ENCODE peak calls at places on chromosome 10, in five cellular contexts. One of them, this sample, is unnamed.
A peak's percentile ranks its signal among the peaks of the same experiment; 100 is the strongest.

GRCh38 chr10:110056822-110057221 is 49.0 kb downstream of the ADD3 start:
- DNase-seq in GM23338: no peak
- DNase-seq in left ventricle myocardium inferior: no peak
- DNase-seq in GM12878: no peak
- DNase-seq in Panc1: no peak
- DNase-seq in this sample: peak; percentile 39

GRCh38 chr10:85044-85443 is 35.9 kb upstream of the TUBB8 start:
- DNase-seq in GM12878: no peak
- DNase-seq in GM23338: no peak
- DNase-seq in Panc1: no peak
- DNase-seq in left ventricle myocardium inferior: no peak
- DNase-seq in this sample: no peak

GRCh38 chr10:86758231-86759072 is 2.0 kb downstream of the BMPR1A start:
- DNase-seq in Panc1: no peak
- DNase-seq in GM23338: peak; percentile 56
- DNase-seq in left ventricle myocardium inferior: no peak
- DNase-seq in GM12878: no peak
- DNase-seq in this sample: no peak

GRCh38 chr10:20743935-20744334 is 153.2 kb downstream of the NEBL start:
- DNase-seq in GM23338: no peak
- DNase-seq in GM12878: no peak
- DNase-seq in Panc1: no peak
- DNase-seq in left ventricle myocardium inferior: no peak
- DNase-seq in this sample: no peak

GRCh38 chr10:103991393-103992128 is 24.6 kb downstream of the SLK start:
- DNase-seq in left ventricle myocardium inferior: no peak
- DNase-seq in GM23338: no peak
- DNase-seq in GM12878: no peak
- DNase-seq in Panc1: no peak
- DNase-seq in this sample: no peak

GRCh38 chr10:26780793-26781601 is 79.8 kb downstream of the ABI1 start:
- DNase-seq in left ventricle myocardium inferior: no peak
- DNase-seq in GM12878: peak; percentile 69
- DNase-seq in GM23338: peak; percentile 73
- DNase-seq in Panc1: peak; percentile 47
- DNase-seq in this sample: peak; percentile 77

GRCh38 chr10:122558452-122558851 is 2.1 kb upstream of the DMBT1 start:
- DNase-seq in left ventricle myocardium inferior: no peak
- DNase-seq in Panc1: no peak
- DNase-seq in GM12878: no peak
- DNase-seq in GM23338: no peak
- DNase-seq in this sample: no peak

GRCh38 chr10:131568866-131569265 is 257.3 kb upstream of the TCERG1L start:
- DNase-seq in GM23338: no peak
- DNase-seq in GM12878: no peak
- DNase-seq in left ventricle myocardium inferior: no peak
- DNase-seq in Panc1: no peak
- DNase-seq in this sample: no peak

GRCh38 chr10:131685576-131685975 is 215.2 kb upstream of the PPP2R2D start:
- DNase-seq in GM23338: no peak
- DNase-seq in GM12878: no peak
- DNase-seq in left ventricle myocardium inferior: no peak
- DNase-seq in Panc1: no peak
- DNase-seq in this sample: no peak

GRCh38 chr10:117653170-117653515 is 110.6 kb downstream of the EMX2 start:
- DNase-seq in Panc1: peak; percentile 15
- DNase-seq in left ventricle myocardium inferior: no peak
- DNase-seq in GM12878: peak; percentile 98
- DNase-seq in GM23338: no peak
- DNase-seq in this sample: peak; percentile 77

GRCh38 chr10:72257051-72257892 is 16.5 kb upstream of the DDIT4 start:
- DNase-seq in left ventricle myocardium inferior: peak; percentile 47
- DNase-seq in GM12878: peak; percentile 92
- DNase-seq in Panc1: no peak
- DNase-seq in GM23338: no peak
- DNase-seq in this sample: no peak

GRCh38 chr10:78362406-78363022 is 328.9 kb downstream of the RPS24 start:
- DNase-seq in left ventricle myocardium inferior: peak; percentile 26
- DNase-seq in Panc1: no peak
- DNase-seq in GM12878: no peak
- DNase-seq in GM23338: no peak
- DNase-seq in this sample: no peak

GRCh38 chr10:1406172-1406975 is 331.0 kb downstream of the ADARB2 start:
- DNase-seq in GM12878: no peak
- DNase-seq in GM23338: no peak
- DNase-seq in Panc1: no peak
- DNase-seq in left ventricle myocardium inferior: no peak
- DNase-seq in this sample: no peak

GRCh38 chr10:71735709-71736569 is 16.4 kb upstream of the C10orf105 start:
- DNase-seq in Panc1: no peak
- DNase-seq in GM23338: no peak
- DNase-seq in GM12878: no peak
- DNase-seq in left ventricle myocardium inferior: no peak
- DNase-seq in this sample: no peak

GRCh38 chr10:89563861-89564478 is 28.6 kb upstream of the SLC16A12 start:
- DNase-seq in GM12878: peak; percentile 3
- DNase-seq in left ventricle myocardium inferior: no peak
- DNase-seq in GM23338: peak; percentile 63
- DNase-seq in Panc1: peak; percentile 48
- DNase-seq in this sample: no peak

GRCh38 chr10:33723181-33723580 is 388.7 kb upstream of the NRP1 start:
- DNase-seq in left ventricle myocardium inferior: no peak
- DNase-seq in Panc1: no peak
- DNase-seq in GM12878: no peak
- DNase-seq in GM23338: no peak
- DNase-seq in this sample: no peak

GRCh38 chr10:133264455-133264854 is 12.2 kb downstream of the ADAM8 start:
- DNase-seq in GM23338: no peak
- DNase-seq in GM12878: no peak
- DNase-seq in Panc1: no peak
- DNase-seq in left ventricle myocardium inferior: no peak
- DNase-seq in this sample: no peak

GRCh38 chr10:70145166-70145665 is 1.3 kb downstream of the TYSND1 start:
- DNase-seq in GM12878: no peak
- DNase-seq in Panc1: no peak
- DNase-seq in left ventricle myocardium inferior: no peak
- DNase-seq in GM23338: peak; percentile 32
- DNase-seq in this sample: no peak

GRCh38 chr10:97538839-97539238 is 33.7 kb upstream of the ANKRD2 start:
- DNase-seq in left ventricle myocardium inferior: no peak
- DNase-seq in Panc1: no peak
- DNase-seq in GM23338: no peak
- DNase-seq in GM12878: no peak
- DNase-seq in this sample: no peak

GRCh38 chr10:85532821-85533220 is 833.8 kb downstream of the GRID1 start:
- DNase-seq in GM23338: no peak
- DNase-seq in GM12878: no peak
- DNase-seq in Panc1: no peak
- DNase-seq in left ventricle myocardium inferior: no peak
- DNase-seq in this sample: no peak

GRCh38 chr10:84331091-84331490 is 2.7 kb downstream of the CCSER2 start:
- DNase-seq in GM23338: no peak
- DNase-seq in left ventricle myocardium inferior: no peak
- DNase-seq in GM12878: no peak
- DNase-seq in Panc1: no peak
- DNase-seq in this sample: no peak

GRCh38 chr10:61970182-61971015 is 68.9 kb downstream of the ARID5B start:
- DNase-seq in GM23338: no peak
- DNase-seq in left ventricle myocardium inferior: no peak
- DNase-seq in GM12878: no peak
- DNase-seq in Panc1: no peak
- DNase-seq in this sample: no peak

GRCh38 chr10:15201589-15202300 is 33.3 kb upstream of the NMT2 start:
- DNase-seq in Panc1: no peak
- DNase-seq in left ventricle myocardium inferior: no peak
- DNase-seq in GM23338: no peak
- DNase-seq in GM12878: no peak
- DNase-seq in this sample: no peak

GRCh38 chr10:133350950-133351329 is 3.8 kb downstream of the PRAP1 start:
- DNase-seq in GM23338: no peak
- DNase-seq in GM12878: no peak
- DNase-seq in left ventricle myocardium inferior: peak; percentile 10
- DNase-seq in Panc1: no peak
- DNase-seq in this sample: no peak

GRCh38 chr10:91010952-91011351 is 90.1 kb upstream of the ANKRD1 start:
- DNase-seq in Panc1: no peak
- DNase-seq in GM12878: no peak
- DNase-seq in left ventricle myocardium inferior: no peak
- DNase-seq in GM23338: no peak
- DNase-seq in this sample: no peak

GRCh38 chr10:97571622-97572021 is 957 bp upstream of the ANKRD2 start:
- DNase-seq in GM23338: no peak
- DNase-seq in left ventricle myocardium inferior: peak; percentile 1
- DNase-seq in GM12878: no peak
- DNase-seq in Panc1: no peak
- DNase-seq in this sample: no peak

GRCh38 chr10:360653-361052 is 225.4 kb downstream of the ZMYND11 start:
- DNase-seq in GM12878: no peak
- DNase-seq in Panc1: no peak
- DNase-seq in left ventricle myocardium inferior: no peak
- DNase-seq in GM23338: no peak
- DNase-seq in this sample: no peak

GRCh38 chr10:131429942-131430341 is 118.4 kb upstream of the TCERG1L start:
- DNase-seq in GM23338: no peak
- DNase-seq in Panc1: no peak
- DNase-seq in GM12878: no peak
- DNase-seq in left ventricle myocardium inferior: no peak
- DNase-seq in this sample: no peak

GRCh38 chr10:19576576-19576975 is 239.7 kb upstream of the PLXDC2 start:
- DNase-seq in GM23338: no peak
- DNase-seq in Panc1: no peak
- DNase-seq in left ventricle myocardium inferior: no peak
- DNase-seq in GM12878: no peak
- DNase-seq in this sample: no peak

GRCh38 chr10:58781873-58782488 is 269.3 kb downstream of the BICC1 start:
- DNase-seq in GM23338: peak; percentile 68
- DNase-seq in GM12878: peak; percentile 8
- DNase-seq in Panc1: peak; percentile 52
- DNase-seq in left ventricle myocardium inferior: no peak
- DNase-seq in this sample: no peak

GRCh38 chr10:132293416-132294195 is 14.1 kb downstream of the STK32C start:
- DNase-seq in left ventricle myocardium inferior: peak; percentile 7
- DNase-seq in GM12878: no peak
- DNase-seq in GM23338: no peak
- DNase-seq in Panc1: no peak
- DNase-seq in this sample: no peak

GRCh38 chr10:103884681-103885139 is 29.3 kb upstream of the SH3PXD2A start:
- DNase-seq in left ventricle myocardium inferior: no peak
- DNase-seq in Panc1: peak; percentile 52
- DNase-seq in GM12878: no peak
- DNase-seq in GM23338: peak; percentile 81
- DNase-seq in this sample: no peak

GRCh38 chr10:89337493-89337892 is 9.7 kb downstream of the IFIT3 start:
- DNase-seq in GM23338: no peak
- DNase-seq in GM12878: peak; percentile 50
- DNase-seq in Panc1: no peak
- DNase-seq in left ventricle myocardium inferior: no peak
- DNase-seq in this sample: no peak

GRCh38 chr10:114801411-114801813 is 20.2 kb upstream of the FHIP2A start:
- DNase-seq in left ventricle myocardium inferior: no peak
- DNase-seq in GM23338: no peak
- DNase-seq in Panc1: no peak
- DNase-seq in GM12878: no peak
- DNase-seq in this sample: no peak

GRCh38 chr10:86178401-86179142 is 188.0 kb downstream of the GRID1 start:
- DNase-seq in Panc1: no peak
- DNase-seq in left ventricle myocardium inferior: no peak
- DNase-seq in GM23338: peak; percentile 87
- DNase-seq in GM12878: no peak
- DNase-seq in this sample: no peak

GRCh38 chr10:31583358-31583757 is 264.3 kb downstream of the ZEB1 start:
- DNase-seq in left ventricle myocardium inferior: no peak
- DNase-seq in GM23338: peak; percentile 7
- DNase-seq in Panc1: no peak
- DNase-seq in GM12878: no peak
- DNase-seq in this sample: no peak

GRCh38 chr10:68223535-68224165 is 8.3 kb downstream of the ATOH7 start:
- DNase-seq in left ventricle myocardium inferior: no peak
- DNase-seq in GM23338: peak; percentile 80
- DNase-seq in Panc1: no peak
- DNase-seq in GM12878: no peak
- DNase-seq in this sample: no peak

GRCh38 chr10:17249820-17250219 is 21.8 kb downstream of the VIM start:
- DNase-seq in GM12878: no peak
- DNase-seq in GM23338: peak; percentile 30
- DNase-seq in Panc1: no peak
- DNase-seq in left ventricle myocardium inferior: no peak
- DNase-seq in this sample: no peak

GRCh38 chr10:60576130-60577069 is 186.7 kb upstream of the ANK3 start:
- DNase-seq in left ventricle myocardium inferior: no peak
- DNase-seq in GM12878: no peak
- DNase-seq in Panc1: no peak
- DNase-seq in GM23338: peak; percentile 23
- DNase-seq in this sample: no peak
- TF ChIP-seq CTCF in left ventricle myocardium inferior: no peak
- TF ChIP-seq CTCF in GM12878: no peak
- TF ChIP-seq CTCF in Panc1: no peak
- TF ChIP-seq CTCF in GM23338: no peak
- TF ChIP-seq CTCF in this sample: no peak

GRCh38 chr10:44743539-44743938 is 167.6 kb upstream of the TMEM72 start:
- DNase-seq in GM12878: no peak
- DNase-seq in Panc1: no peak
- DNase-seq in GM23338: no peak
- DNase-seq in left ventricle myocardium inferior: no peak
- DNase-seq in this sample: no peak
- H3K4me3 ChIP-seq in GM12878: no peak overlapping the region
- H3K4me3 ChIP-seq in Panc1: no peak overlapping the region
- H3K4me3 ChIP-seq in GM23338: no peak overlapping the region
- H3K4me3 ChIP-seq in left ventricle myocardium inferior: no peak overlapping the region
- H3K4me3 ChIP-seq in this sample: no peak overlapping the region

GRCh38 chr10:102230861-102231356 is 4.8 kb downstream of the ELOVL3 start:
- DNase-seq in GM23338: peak; percentile 87
- DNase-seq in GM12878: no peak
- DNase-seq in Panc1: no peak
- DNase-seq in left ventricle myocardium inferior: peak; percentile 22
- DNase-seq in this sample: no peak
- TF ChIP-seq CTCF in GM23338: peak; percentile 57
- TF ChIP-seq CTCF in GM12878: peak; percentile 51
- TF ChIP-seq CTCF in Panc1: no peak
- TF ChIP-seq CTCF in left ventricle myocardium inferior: peak; percentile 41
- TF ChIP-seq CTCF in this sample: peak; percentile 37

GRCh38 chr10:13219685-13220670 is 14.2 kb downstream of the UCMA start:
- DNase-seq in left ventricle myocardium inferior: no peak
- DNase-seq in Panc1: peak; percentile 27
- DNase-seq in GM12878: peak; percentile 5
- DNase-seq in GM23338: peak; percentile 84
- DNase-seq in this sample: no peak
- H3K4me3 ChIP-seq in left ventricle myocardium inferior: no peak overlapping the region
- H3K4me3 ChIP-seq in Panc1: peak overlapping the region; percentile 1
- H3K4me3 ChIP-seq in GM12878: no peak overlapping the region
- H3K4me3 ChIP-seq in GM23338: no peak overlapping the region
- H3K4me3 ChIP-seq in this sample: no peak overlapping the region

This sample was measured in AG09309.